ENCODE peak calls at places on chromosomes 13 and 19, in seven cellular contexts. I, D, O, P, E, R and Q are unnamed samples. For H3K27me3, the result is how much of the 10 kb centered on the place peaks cover.

GRCh38 chr13:62643007-62643483 is 1227.4 kb upstream of the PCDH20 start:
- DNase-seq in O (no peak), R (no peak), P (no peak), E (no peak), D (no peak), I (no peak), Q (no peak)

GRCh38 chr19:45782162-45782623 is at the start of gene DMPK:
- DNase-seq in I (no peak), O (peak), E (peak), P (no peak), R (peak), D (no peak), Q (no peak)

GRCh38 chr13:21014666-21015170 is 46.7 kb downstream of the LATS2 start:
- DNase-seq in E (no peak), R (peak), P (no peak), D (no peak), O (peak), I (no peak), Q (no peak)

GRCh38 chr13:33606692-33607091 is 211.3 kb upstream of the RFC3 start:
- DNase-seq in D (no peak), I (peak), P (no peak), O (no peak), R (no peak), E (peak), Q (no peak)

GRCh38 chr13:73025212-73026012 is 33.4 kb upstream of the KLF5 start:
- DNase-seq in E (no peak), D (no peak), I (no peak), R (no peak), P (no peak), O (no peak), Q (no peak)

GRCh38 chr19:6185093-6185824 is 49.8 kb downstream of the ACSBG2 start:
- DNase-seq in D (no peak), R (no peak), I (no peak), E (no peak), O (no peak), P (no peak), Q (no peak)

GRCh38 chr13:45341799-45342584 is 1.0 kb upstream of the TPT1 start:
- DNase-seq in O (no peak), I (no peak), D (no peak), E (peak), P (no peak), R (peak), Q (no peak)

GRCh38 chr13:22592515-22592914 is 588.3 kb upstream of the SGCG start:
- DNase-seq in R (no peak), P (no peak), O (no peak), I (no peak), D (no peak), E (no peak), Q (no peak)

GRCh38 chr13:51067376-51068125 is 43.5 kb downstream of the C13orf42 start:
- DNase-seq in P (no peak), E (no peak), I (no peak), D (no peak), O (no peak), R (no peak), Q (no peak)

GRCh38 chr13:99275093-99275469 is 16.9 kb upstream of the GPR18 start:
- DNase-seq in R (no peak), I (no peak), D (no peak), P (no peak), O (no peak), E (no peak), Q (peak)

GRCh38 chr19:45391871-45392665 is 12.8 kb downstream of the PPP1R13L start:
- DNase-seq in E (no peak), D (no peak), R (no peak), I (no peak), O (no peak), P (no peak), Q (no peak)

GRCh38 chr13:43783820-43784219 is 3.0 kb downstream of the ENOX1 start:
- DNase-seq in O (no peak), P (no peak), D (no peak), E (no peak), R (no peak), I (no peak), Q (no peak)

GRCh38 chr19:5850743-5851293 is 431 bp downstream of the FUT3 start:
- DNase-seq in E (no peak), O (no peak), I (no peak), P (no peak), D (no peak), R (no peak), Q (no peak)

GRCh38 chr19:29682236-29682895 is 17.1 kb downstream of the PLEKHF1 start:
- DNase-seq in P (peak), I (no peak), R (no peak), D (no peak), O (no peak), E (no peak), Q (no peak)

GRCh38 chr13:96426160-96426559 is 336.3 kb downstream of the HS6ST3 start:
- DNase-seq in O (no peak), E (no peak), D (no peak), R (no peak), I (no peak), P (no peak), Q (no peak)

GRCh38 chr19:37114001-37114400 is 35.8 kb downstream of the ZNF420 start:
- DNase-seq in P (no peak), D (no peak), R (no peak), E (no peak), O (no peak), I (no peak), Q (no peak)

GRCh38 chr13:59856281-59856810 is 307.4 kb downstream of the DIAPH3 start:
- DNase-seq in D (no peak), O (no peak), E (no peak), P (no peak), I (no peak), R (no peak), Q (no peak)

GRCh38 chr13:60663788-60664187 is 266.8 kb downstream of the TDRD3 start:
- DNase-seq in D (no peak), P (no peak), O (no peak), R (no peak), E (no peak), I (no peak), Q (no peak)

GRCh38 chr19:3656073-3656746 is 29.6 kb upstream of the CACTIN start:
- DNase-seq in D (no peak), P (no peak), O (no peak), I (no peak), E (no peak), R (no peak), Q (no peak)

DNA sequence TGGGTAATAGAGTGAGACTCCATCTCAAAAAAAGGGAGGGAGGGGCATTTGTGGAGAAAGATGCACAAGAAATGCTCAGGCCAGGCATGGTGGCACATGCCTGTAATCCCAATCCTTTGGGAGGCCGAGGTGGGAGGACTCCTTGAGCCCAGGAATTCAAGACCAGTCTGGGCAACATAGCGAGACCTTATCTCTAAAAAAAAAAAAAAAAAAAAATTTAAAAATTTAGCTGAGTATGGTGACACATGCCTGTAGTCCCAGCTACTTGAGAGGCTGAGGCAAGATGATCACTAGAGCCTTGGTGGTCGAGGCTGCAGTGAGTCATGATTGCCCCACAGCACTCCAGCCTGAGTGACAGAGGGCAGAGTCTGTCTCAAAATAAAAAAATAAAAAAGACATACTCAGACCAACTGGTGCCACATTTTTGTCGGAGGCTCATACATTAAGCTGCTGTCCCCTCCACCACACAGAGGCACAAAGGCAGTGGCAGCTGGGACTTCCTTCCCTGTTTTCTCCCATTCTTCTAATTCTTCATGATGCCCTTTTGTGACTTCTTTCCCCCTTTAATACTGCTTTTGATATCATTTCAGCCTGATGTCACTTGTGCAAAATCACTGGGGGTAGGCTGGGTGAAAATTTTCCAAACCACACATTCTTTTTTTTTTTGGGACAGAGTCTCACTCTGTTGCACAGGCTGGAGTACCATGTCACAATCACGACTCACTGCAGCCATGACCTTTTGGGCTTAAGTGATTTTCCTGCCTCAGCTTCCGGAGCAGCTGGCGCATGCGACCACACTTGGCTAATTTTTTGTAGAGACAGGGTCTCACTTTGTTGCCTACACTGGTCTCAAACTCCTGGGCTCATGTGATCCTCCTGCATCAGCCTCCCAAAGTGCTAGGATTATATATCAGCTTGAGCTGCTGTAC is 26.8 kb upstream of the CXCL17 start:
- DNase-seq in R (no peak), D (no peak), P (no peak), I (no peak), O (no peak), E (no peak), Q (no peak)
- H3K27me3 ChIP-seq in R (under half), D (under half), P (under half), I (under half), O (under half), E (under half), Q (under half)

GRCh38 chr19:54411033-54411432 is 4.2 kb upstream of the TTYH1 start:
- DNase-seq in R (no peak), P (no peak), O (no peak), E (no peak), D (no peak), I (no peak), Q (no peak)
- H3K27me3 ChIP-seq in R (under half), P (under half), O (under half), E (under half), D (under half), I (under half), Q (under half)

DNA sequence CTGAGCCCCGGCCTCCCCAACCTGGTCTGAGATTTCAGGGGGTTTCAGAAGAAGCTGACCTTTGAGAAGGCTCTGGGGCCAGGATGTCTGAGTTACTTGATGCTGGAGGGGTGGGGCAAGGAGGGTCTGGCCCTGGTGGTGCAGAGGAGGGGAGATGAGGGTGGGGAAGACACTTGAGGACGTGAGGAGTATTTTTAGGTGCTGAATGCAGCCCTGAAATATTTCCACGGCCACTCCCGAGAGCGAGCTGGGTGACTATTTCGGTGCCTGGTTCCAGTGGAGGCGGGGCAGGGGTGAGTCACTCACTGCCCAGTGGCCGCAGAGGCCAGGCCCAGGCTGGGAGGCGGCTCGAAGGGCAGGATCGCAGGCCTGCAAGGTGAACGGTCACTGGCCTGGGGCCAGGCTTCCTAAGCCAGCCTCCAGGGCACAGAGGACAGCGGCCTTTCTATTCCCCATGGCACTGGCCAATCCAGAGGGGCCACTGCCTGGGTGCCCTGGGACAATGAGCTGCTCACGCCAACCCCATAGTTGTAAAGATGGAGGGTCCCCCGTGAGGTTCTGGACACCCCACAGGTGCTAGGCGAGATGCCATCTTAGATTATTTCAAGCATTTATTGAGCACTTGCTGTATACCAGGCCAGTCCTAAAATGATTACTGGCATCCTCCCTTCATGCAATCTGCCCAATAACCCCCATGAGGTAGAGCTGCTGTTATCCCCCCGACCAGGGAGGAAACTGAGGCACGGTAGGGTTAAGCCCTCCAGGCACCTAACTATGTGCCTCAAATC is 19.7 kb upstream of the JUND start:
- DNase-seq in I (no peak), O (peak), P (no peak), R (peak), E (peak), D (no peak), Q (no peak)
- H3K27me3 ChIP-seq in I (under half), O (under half), P (under half), R (under half), E (under half), D (under half), Q (under half)

DNA sequence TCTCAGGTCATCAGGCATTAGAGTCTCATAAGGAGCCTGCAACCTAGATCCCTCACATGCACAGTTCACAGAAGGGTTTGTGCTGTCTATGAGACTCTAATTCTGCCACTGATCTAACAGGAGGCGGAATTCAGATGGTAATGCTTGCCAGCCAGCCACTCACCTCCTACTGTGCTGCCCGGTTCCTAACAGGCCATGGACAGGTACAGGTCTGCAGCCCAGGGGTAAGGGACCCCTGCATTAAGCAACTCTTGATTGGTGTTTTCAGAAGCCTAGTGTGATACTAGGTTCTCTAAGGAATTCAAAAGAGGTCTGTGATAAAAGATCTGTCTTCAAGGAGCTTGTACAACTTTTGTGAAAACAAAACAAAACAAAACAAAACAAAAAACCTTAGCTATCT is 31.1 kb downstream of the CAB39L start:
- DNase-seq in D (no peak), P (no peak), E (no peak), I (no peak), R (no peak), O (no peak), Q (no peak)
- H3K27me3 ChIP-seq in D (under half), P (under half), E (under half), I (under half), R (under half), O (under half), Q (under half)

DNA sequence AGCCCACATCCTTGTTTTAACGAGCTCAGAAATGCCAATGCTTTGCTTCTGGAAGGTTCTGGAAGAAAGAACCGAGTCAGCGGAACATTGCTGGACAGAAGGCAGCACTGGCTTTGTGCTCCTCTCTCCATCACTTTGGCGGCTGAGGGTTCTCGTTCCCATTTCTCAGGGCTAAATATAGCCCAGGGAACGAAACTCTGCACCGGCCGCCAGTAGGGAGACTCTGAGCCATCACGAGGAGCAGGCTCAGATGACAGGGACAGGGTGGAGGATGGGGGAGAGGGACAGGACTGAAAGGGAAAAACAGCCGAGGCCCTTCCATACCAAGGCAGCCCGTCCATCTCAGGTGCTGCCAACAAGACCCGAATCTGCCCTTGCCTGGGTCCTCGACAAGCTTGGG is 166.4 kb downstream of the CACNA1A start:
- DNase-seq in P (no peak), O (no peak), R (peak), E (peak), D (no peak), I (peak), Q (no peak)
- H3K27me3 ChIP-seq in P (under half), O (under half), R (under half), E (under half), D (under half), I (under half), Q (under half)

GRCh38 chr13:27926644-27927434 is 7.0 kb downstream of the PDX1 start:
- DNase-seq in O (no peak), R (no peak), P (no peak), D (no peak), E (no peak), I (no peak), Q (no peak)
- H3K27me3 ChIP-seq in O (half or more), R (under half), P (under half), D (under half), E (half or more), I (half or more), Q (half or more)